ENCODE peak calls at places on chromosomes 7 and 10, in five cellular contexts. One of them, this sample, is unnamed.

GRCh38 chr10:24515481-24515880 is 208.2 kb downstream of the ARHGAP21 start:
- DNase-seq in left ventricle myocardium inferior: no peak
- DNase-seq in fibroblast of pulmonary artery: no peak
- DNase-seq in WTC11: no peak
- DNase-seq in K562: no peak
- DNase-seq in this sample: no peak

GRCh38 chr7:2968616-2969397 is 74.9 kb downstream of the CARD11 start:
- DNase-seq in left ventricle myocardium inferior: no peak
- DNase-seq in fibroblast of pulmonary artery: no peak
- DNase-seq in WTC11: no peak
- DNase-seq in K562: no peak
- DNase-seq in this sample: no peak

GRCh38 chr10:11538834-11539190 is 72.6 kb downstream of the USP6NL start:
- DNase-seq in left ventricle myocardium inferior: no peak
- DNase-seq in fibroblast of pulmonary artery: no peak
- DNase-seq in WTC11: no peak
- DNase-seq in K562: no peak
- DNase-seq in this sample: no peak

GRCh38 chr10:66931340-66931948 is 5.6 kb downstream of the LRRTM3 start:
- DNase-seq in left ventricle myocardium inferior: no peak
- DNase-seq in fibroblast of pulmonary artery: peak
- DNase-seq in WTC11: no peak
- DNase-seq in K562: peak
- DNase-seq in this sample: no peak

GRCh38 chr7:100156331-100157068 is 2.0 kb downstream of the TRAPPC14 start:
- DNase-seq in left ventricle myocardium inferior: no peak
- DNase-seq in fibroblast of pulmonary artery: no peak
- DNase-seq in WTC11: no peak
- DNase-seq in K562: peak
- DNase-seq in this sample: no peak

GRCh38 chr7:134798155-134798554 is 18.7 kb downstream of the CALD1 start:
- DNase-seq in left ventricle myocardium inferior: no peak
- DNase-seq in fibroblast of pulmonary artery: no peak
- DNase-seq in WTC11: no peak
- DNase-seq in K562: no peak
- DNase-seq in this sample: no peak

GRCh38 chr10:93106631-93107072 is 33.0 kb downstream of the CYP26A1 start:
- DNase-seq in left ventricle myocardium inferior: no peak
- DNase-seq in fibroblast of pulmonary artery: peak
- DNase-seq in WTC11: no peak
- DNase-seq in K562: no peak
- DNase-seq in this sample: no peak

GRCh38 chr10:88979153-88979562 is 11.4 kb upstream of the FAS start:
- DNase-seq in left ventricle myocardium inferior: no peak
- DNase-seq in fibroblast of pulmonary artery: peak
- DNase-seq in WTC11: no peak
- DNase-seq in K562: peak
- DNase-seq in this sample: no peak

GRCh38 chr7:140506788-140507464 is 27.6 kb upstream of the MKRN1 start:
- DNase-seq in left ventricle myocardium inferior: peak
- DNase-seq in fibroblast of pulmonary artery: peak
- DNase-seq in WTC11: no peak
- DNase-seq in K562: no peak
- DNase-seq in this sample: peak

GRCh38 chr10:130764651-130765050 is 546.9 kb downstream of the TCERG1L start:
- DNase-seq in left ventricle myocardium inferior: no peak
- DNase-seq in fibroblast of pulmonary artery: no peak
- DNase-seq in WTC11: no peak
- DNase-seq in K562: no peak
- DNase-seq in this sample: no peak

GRCh38 chr10:77782328-77783061 is 144.1 kb downstream of the DLG5 start:
- DNase-seq in left ventricle myocardium inferior: no peak
- DNase-seq in fibroblast of pulmonary artery: no peak
- DNase-seq in WTC11: no peak
- DNase-seq in K562: no peak
- DNase-seq in this sample: no peak

GRCh38 chr10:97278491-97278989 is 13.9 kb downstream of the ARHGAP19 start:
- DNase-seq in left ventricle myocardium inferior: no peak
- DNase-seq in fibroblast of pulmonary artery: peak
- DNase-seq in WTC11: no peak
- DNase-seq in K562: peak
- DNase-seq in this sample: no peak

GRCh38 chr10:97274828-97275227 is 17.6 kb downstream of the ARHGAP19 start:
- DNase-seq in left ventricle myocardium inferior: no peak
- DNase-seq in fibroblast of pulmonary artery: no peak
- DNase-seq in WTC11: no peak
- DNase-seq in K562: no peak
- DNase-seq in this sample: no peak

GRCh38 chr10:97270523-97271154 is 21.8 kb downstream of the ARHGAP19 start:
- DNase-seq in left ventricle myocardium inferior: no peak
- DNase-seq in fibroblast of pulmonary artery: peak
- DNase-seq in WTC11: no peak
- DNase-seq in K562: no peak
- DNase-seq in this sample: no peak

GRCh38 chr10:97277551-97277950 is 14.9 kb downstream of the ARHGAP19 start:
- DNase-seq in left ventricle myocardium inferior: no peak
- DNase-seq in fibroblast of pulmonary artery: no peak
- DNase-seq in WTC11: no peak
- DNase-seq in K562: no peak
- DNase-seq in this sample: no peak

GRCh38 chr10:97273700-97274099 is 18.7 kb downstream of the ARHGAP19 start:
- DNase-seq in left ventricle myocardium inferior: no peak
- DNase-seq in fibroblast of pulmonary artery: no peak
- DNase-seq in WTC11: no peak
- DNase-seq in K562: no peak
- DNase-seq in this sample: no peak
- TF ChIP-seq CTCF in left ventricle myocardium inferior: no peak
- TF ChIP-seq CTCF in fibroblast of pulmonary artery: no peak
- TF ChIP-seq CTCF in WTC11: no peak
- TF ChIP-seq CTCF in K562: no peak
- TF ChIP-seq CTCF in this sample: no peak

GRCh38 chr10:127815147-127815546 is 77.6 kb downstream of the CLRN3 start:
- DNase-seq in left ventricle myocardium inferior: no peak
- DNase-seq in fibroblast of pulmonary artery: no peak
- DNase-seq in WTC11: no peak
- DNase-seq in K562: no peak
- DNase-seq in this sample: no peak

DNA sequence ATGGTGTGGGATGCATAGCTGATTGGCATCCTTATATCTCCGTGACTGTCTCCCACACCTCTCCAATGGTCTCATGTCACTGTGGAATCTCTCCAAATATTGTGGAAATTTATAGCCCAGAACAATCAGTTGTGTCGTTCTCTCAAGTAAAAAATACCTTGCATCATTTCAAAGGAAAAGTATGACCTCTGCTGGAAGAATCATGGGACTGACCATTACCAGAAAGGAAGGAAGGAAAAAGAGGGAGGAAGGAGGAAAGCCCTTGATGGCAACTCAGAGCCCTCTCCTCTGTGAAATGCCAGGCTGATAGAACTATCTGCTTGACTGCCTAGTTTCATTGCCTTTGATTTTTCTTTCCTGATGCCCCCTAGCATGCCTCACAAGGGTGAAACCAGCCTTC is 76.3 kb downstream of the FOXI2 start:
- DNase-seq in left ventricle myocardium inferior: no peak
- DNase-seq in fibroblast of pulmonary artery: no peak
- DNase-seq in WTC11: no peak
- DNase-seq in K562: no peak
- DNase-seq in this sample: no peak
- TF ChIP-seq CTCF in left ventricle myocardium inferior: peak
- TF ChIP-seq CTCF in fibroblast of pulmonary artery: no peak
- TF ChIP-seq CTCF in WTC11: no peak
- TF ChIP-seq CTCF in K562: no peak
- TF ChIP-seq CTCF in this sample: peak

GRCh38 chr7:119572541-119572940 is 700.4 kb upstream of the KCND2 start:
- DNase-seq in left ventricle myocardium inferior: no peak
- DNase-seq in fibroblast of pulmonary artery: no peak
- DNase-seq in WTC11: no peak
- DNase-seq in K562: no peak
- DNase-seq in this sample: no peak

GRCh38 chr7:119578116-119578515 is 694.9 kb upstream of the KCND2 start:
- DNase-seq in left ventricle myocardium inferior: no peak
- DNase-seq in fibroblast of pulmonary artery: no peak
- DNase-seq in WTC11: no peak
- DNase-seq in K562: no peak
- DNase-seq in this sample: no peak

DNA sequence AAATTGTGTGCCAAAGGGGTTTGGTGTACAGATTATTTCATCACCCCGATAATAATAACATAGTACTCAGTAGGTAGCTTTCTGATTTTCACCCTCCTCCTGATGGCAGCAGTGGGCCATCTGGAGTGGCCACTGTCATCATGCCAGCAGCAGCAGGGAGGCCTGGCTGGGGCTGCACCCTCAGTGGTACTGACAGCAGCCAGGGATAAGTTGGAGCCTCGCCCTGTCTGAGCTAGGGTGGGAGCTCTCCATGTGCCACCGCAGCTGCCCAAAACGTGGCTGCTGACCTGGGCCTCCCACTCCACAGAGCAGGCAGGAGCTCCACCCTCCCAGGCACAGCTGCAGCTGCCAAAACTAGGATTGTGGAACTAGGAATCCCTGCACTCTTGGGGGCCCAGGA is 700.8 kb upstream of the KCND2 start:
- DNase-seq in left ventricle myocardium inferior: no peak
- DNase-seq in fibroblast of pulmonary artery: no peak
- DNase-seq in WTC11: peak
- DNase-seq in K562: no peak
- DNase-seq in this sample: no peak
- TF ChIP-seq CTCF in left ventricle myocardium inferior: no peak
- TF ChIP-seq CTCF in fibroblast of pulmonary artery: no peak
- TF ChIP-seq CTCF in WTC11: no peak
- TF ChIP-seq CTCF in K562: no peak
- TF ChIP-seq CTCF in this sample: no peak

DNA sequence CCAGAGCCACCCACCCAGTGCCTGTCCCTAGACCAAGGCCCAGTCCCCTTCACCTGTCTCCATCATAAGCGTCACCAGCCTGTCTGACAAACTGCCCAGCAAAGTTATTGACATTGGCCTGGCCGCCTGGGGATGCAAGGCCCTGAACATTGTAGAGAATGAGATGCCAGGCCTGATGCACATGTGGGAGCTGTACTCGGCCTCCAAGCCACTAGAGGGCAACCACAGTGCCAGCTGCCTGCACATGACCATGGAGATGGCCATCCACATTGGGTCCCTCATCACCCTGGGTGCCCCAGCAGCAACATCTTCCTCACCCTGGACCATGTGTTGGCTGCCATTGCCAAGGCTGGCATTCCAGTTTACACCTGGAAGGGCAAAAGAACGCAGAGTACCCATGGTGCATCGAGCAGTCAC is 63.7 kb upstream of the ANTXRL start:
- DNase-seq in left ventricle myocardium inferior: no peak
- DNase-seq in fibroblast of pulmonary artery: no peak
- DNase-seq in WTC11: no peak
- DNase-seq in K562: no peak
- DNase-seq in this sample: no peak
- TF ChIP-seq CTCF in left ventricle myocardium inferior: no peak
- TF ChIP-seq CTCF in fibroblast of pulmonary artery: peak
- TF ChIP-seq CTCF in WTC11: no peak
- TF ChIP-seq CTCF in K562: peak
- TF ChIP-seq CTCF in this sample: no peak

GRCh38 chr7:42096681-42097637 is 140.1 kb downstream of the GLI3 start:
- DNase-seq in left ventricle myocardium inferior: peak
- DNase-seq in fibroblast of pulmonary artery: peak
- DNase-seq in WTC11: no peak
- DNase-seq in K562: no peak
- DNase-seq in this sample: peak

GRCh38 chr7:42095791-42096190 is 141.2 kb downstream of the GLI3 start:
- DNase-seq in left ventricle myocardium inferior: no peak
- DNase-seq in fibroblast of pulmonary artery: peak
- DNase-seq in WTC11: no peak
- DNase-seq in K562: no peak
- DNase-seq in this sample: no peak

GRCh38 chr7:42099076-42099836 is 137.8 kb downstream of the GLI3 start:
- DNase-seq in left ventricle myocardium inferior: no peak
- DNase-seq in fibroblast of pulmonary artery: no peak
- DNase-seq in WTC11: no peak
- DNase-seq in K562: no peak
- DNase-seq in this sample: no peak

GRCh38 chr7:42096262-42096661 is 140.7 kb downstream of the GLI3 start:
- DNase-seq in left ventricle myocardium inferior: no peak
- DNase-seq in fibroblast of pulmonary artery: no peak
- DNase-seq in WTC11: no peak
- DNase-seq in K562: no peak
- DNase-seq in this sample: no peak

DNA sequence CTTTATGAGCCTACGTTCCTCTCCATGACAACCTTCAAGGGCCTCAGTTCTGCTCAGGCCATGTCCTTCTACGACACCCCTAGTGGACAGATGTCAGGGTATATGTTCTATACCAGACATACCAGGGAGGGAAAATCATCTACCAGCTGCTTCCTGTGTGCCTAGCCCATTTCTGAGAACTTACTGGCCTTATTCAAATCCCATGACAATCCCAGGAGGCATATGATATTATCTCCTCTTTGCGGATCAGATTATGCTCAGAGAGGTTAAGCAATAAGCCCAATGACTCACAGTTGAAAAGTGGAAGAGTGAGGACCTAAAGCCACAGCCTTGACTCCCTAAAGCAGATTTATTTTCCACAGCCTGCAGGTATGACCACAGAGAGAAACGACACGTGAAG is 139.3 kb downstream of the GLI3 start:
- DNase-seq in left ventricle myocardium inferior: no peak
- DNase-seq in fibroblast of pulmonary artery: peak
- DNase-seq in WTC11: no peak
- DNase-seq in K562: peak
- DNase-seq in this sample: no peak
- TF ChIP-seq CTCF in left ventricle myocardium inferior: peak
- TF ChIP-seq CTCF in fibroblast of pulmonary artery: peak
- TF ChIP-seq CTCF in WTC11: no peak
- TF ChIP-seq CTCF in K562: no peak
- TF ChIP-seq CTCF in this sample: no peak

GRCh38 chr10:3902054-3902808 is 117.2 kb upstream of the KLF6 start:
- DNase-seq in left ventricle myocardium inferior: peak
- DNase-seq in fibroblast of pulmonary artery: peak
- DNase-seq in WTC11: no peak
- DNase-seq in K562: no peak
- DNase-seq in this sample: no peak
- TF ChIP-seq CTCF in left ventricle myocardium inferior: no peak
- TF ChIP-seq CTCF in fibroblast of pulmonary artery: no peak
- TF ChIP-seq CTCF in WTC11: no peak
- TF ChIP-seq CTCF in K562: no peak
- TF ChIP-seq CTCF in this sample: no peak

This sample was measured in glutamatergic neuron.